ENCODE peak calls at places on chromosomes 2 and 18, in four cellular contexts. Y is prostate gland, I is neural crest cell, G is naive B cell. T is an unnamed sample.

GRCh38 chr2:174634130-174635014 is 36.8 kb upstream of the WIPF1 start:
- DNase-seq in Y (no peak), I (no peak), G (peak), T (peak)

GRCh38 chr2:48572797-48573196 is 42.8 kb downstream of the STON1 start:
- DNase-seq in Y (no peak), I (peak), G (no peak), T (no peak)

GRCh38 chr2:289362-290089 is 1.6 kb upstream of the ALKAL2 start:
- DNase-seq in Y (no peak), I (no peak), G (peak), T (peak)

GRCh38 chr2:86042256-86043168 is 63.2 kb downstream of the POLR1A start:
- DNase-seq in Y (no peak), I (no peak), G (no peak), T (no peak)

GRCh38 chr2:19119326-19120001 is 239.0 kb downstream of the OSR1 start:
- DNase-seq in Y (no peak), I (peak), G (no peak), T (no peak)

GRCh38 chr2:223949241-223949640 is 4.1 kb upstream of the WDFY1 start:
- DNase-seq in Y (no peak), I (no peak), G (no peak), T (no peak)

GRCh38 chr18:73564073-73564472 is 583.6 kb downstream of the FBXO15 start:
- DNase-seq in Y (no peak), I (no peak), G (no peak), T (no peak)

GRCh38 chr18:8499810-8500663 is 109.2 kb upstream of the RAB12 start:
- DNase-seq in Y (no peak), I (no peak), G (no peak), T (no peak)

GRCh38 chr2:28624798-28625701 is 126.6 kb upstream of the PPP1CB start:
- DNase-seq in Y (no peak), I (no peak), G (peak), T (peak)

GRCh38 chr18:79405019-79405780 is 9.5 kb downstream of the NFATC1 start:
- DNase-seq in Y (no peak), I (no peak), G (no peak), T (peak)

GRCh38 chr2:154724194-154724797 is 25.8 kb downstream of the KCNJ3 start:
- DNase-seq in Y (no peak), I (no peak), G (no peak), T (no peak)

GRCh38 chr18:80223581-80224148 is 23.6 kb downstream of the PARD6G start:
- DNase-seq in Y (no peak), I (no peak), G (no peak), T (no peak)

GRCh38 chr2:95385570-95385984 is 16.9 kb upstream of the FAHD2A start:
- DNase-seq in Y (no peak), I (no peak), G (no peak), T (no peak)

GRCh38 chr2:10688921-10689807 is 611 bp downstream of the NOL10 start:
- DNase-seq in Y (no peak), I (peak), G (no peak), T (no peak)

GRCh38 chr2:237935740-237936452 is 30.9 kb upstream of the UBE2F start:
- DNase-seq in Y (no peak), I (no peak), G (no peak), T (no peak)

GRCh38 chr2:12990523-12990922 is 273.8 kb downstream of the TRIB2 start:
- DNase-seq in Y (no peak), I (no peak), G (no peak), T (no peak)